ENCODE peak calls at places on chromosomes 13 and 19, in six cellular contexts. One of them, this sample, is unnamed.
A peak's percentile ranks its signal among the peaks of the same experiment; 100 is the strongest.

GRCh38 chr19:41175825-41176734 is 16.9 kb upstream of the CYP2S1 start:
- DNase-seq in CD8-positive, alpha-beta T cell: peak; percentile 59
- DNase-seq in pancreas: no peak
- DNase-seq in IMR-90: peak; percentile 76
- DNase-seq in psoas muscle: no peak
- DNase-seq in MM.1S: no peak
- DNase-seq in this sample: peak; percentile 27

GRCh38 chr19:54133312-54133956 is 4.1 kb upstream of the CNOT3 start:
- DNase-seq in pancreas: no peak
- DNase-seq in psoas muscle: no peak
- DNase-seq in IMR-90: no peak
- DNase-seq in CD8-positive, alpha-beta T cell: no peak
- DNase-seq in MM.1S: peak; percentile 38
- DNase-seq in this sample: no peak

GRCh38 chr19:58033741-58034475 is at the start of gene ZSCAN1:
- DNase-seq in pancreas: peak; percentile 91
- DNase-seq in IMR-90: peak; percentile 41
- DNase-seq in MM.1S: no peak
- DNase-seq in CD8-positive, alpha-beta T cell: peak; percentile 55
- DNase-seq in psoas muscle: peak; percentile 72
- DNase-seq in this sample: peak; percentile 90

GRCh38 chr13:49502954-49503353 is 7.2 kb downstream of the PHF11 start:
- DNase-seq in psoas muscle: no peak
- DNase-seq in pancreas: no peak
- DNase-seq in CD8-positive, alpha-beta T cell: no peak
- DNase-seq in IMR-90: peak; percentile 77
- DNase-seq in MM.1S: no peak
- DNase-seq in this sample: no peak

GRCh38 chr19:14471436-14472187 is 3.5 kb downstream of the PTGER1 start:
- DNase-seq in IMR-90: no peak
- DNase-seq in MM.1S: no peak
- DNase-seq in psoas muscle: no peak
- DNase-seq in pancreas: no peak
- DNase-seq in CD8-positive, alpha-beta T cell: no peak
- DNase-seq in this sample: no peak

GRCh38 chr13:43783820-43784219 is 3.0 kb downstream of the ENOX1 start:
- DNase-seq in CD8-positive, alpha-beta T cell: no peak
- DNase-seq in psoas muscle: no peak
- DNase-seq in MM.1S: no peak
- DNase-seq in pancreas: no peak
- DNase-seq in IMR-90: peak; percentile 8
- DNase-seq in this sample: no peak

GRCh38 chr19:58227964-58228583 is 640 bp upstream of the ZNF544 start:
- DNase-seq in CD8-positive, alpha-beta T cell: no peak
- DNase-seq in MM.1S: no peak
- DNase-seq in psoas muscle: no peak
- DNase-seq in IMR-90: no peak
- DNase-seq in pancreas: no peak
- DNase-seq in this sample: no peak

GRCh38 chr19:44603201-44603945 is 10.0 kb upstream of the IGSF23 start:
- DNase-seq in psoas muscle: no peak
- DNase-seq in IMR-90: peak; percentile 99
- DNase-seq in pancreas: no peak
- DNase-seq in CD8-positive, alpha-beta T cell: no peak
- DNase-seq in MM.1S: no peak
- DNase-seq in this sample: no peak

GRCh38 chr13:112510002-112510780 is 77.8 kb downstream of the TUBGCP3 start:
- DNase-seq in IMR-90: peak; percentile 71
- DNase-seq in CD8-positive, alpha-beta T cell: no peak
- DNase-seq in psoas muscle: no peak
- DNase-seq in pancreas: no peak
- DNase-seq in MM.1S: peak; percentile 41
- DNase-seq in this sample: no peak

GRCh38 chr19:10510301-10510802 is 6.9 kb downstream of the S1PR5 start:
- DNase-seq in psoas muscle: no peak
- DNase-seq in CD8-positive, alpha-beta T cell: peak; percentile 53
- DNase-seq in IMR-90: no peak
- DNase-seq in pancreas: peak; percentile 53
- DNase-seq in MM.1S: peak; percentile 48
- DNase-seq in this sample: no peak

GRCh38 chr13:108609353-108609752 is 20.1 kb upstream of the MYO16 start:
- DNase-seq in psoas muscle: no peak
- DNase-seq in IMR-90: peak; percentile 49
- DNase-seq in MM.1S: peak; percentile 24
- DNase-seq in CD8-positive, alpha-beta T cell: no peak
- DNase-seq in pancreas: no peak
- DNase-seq in this sample: no peak

GRCh38 chr13:38308736-38309135 is 40.9 kb upstream of the UFM1 start:
- DNase-seq in IMR-90: peak; percentile 63
- DNase-seq in MM.1S: no peak
- DNase-seq in psoas muscle: no peak
- DNase-seq in CD8-positive, alpha-beta T cell: no peak
- DNase-seq in pancreas: no peak
- DNase-seq in this sample: no peak

GRCh38 chr13:80871481-80871880 is 530.6 kb upstream of the SPRY2 start:
- DNase-seq in psoas muscle: no peak
- DNase-seq in IMR-90: no peak
- DNase-seq in CD8-positive, alpha-beta T cell: no peak
- DNase-seq in MM.1S: no peak
- DNase-seq in pancreas: no peak
- DNase-seq in this sample: no peak

GRCh38 chr13:32116210-32116609 is 84.6 kb downstream of the FRY start:
- DNase-seq in MM.1S: no peak
- DNase-seq in IMR-90: no peak
- DNase-seq in pancreas: no peak
- DNase-seq in CD8-positive, alpha-beta T cell: no peak
- DNase-seq in psoas muscle: no peak
- DNase-seq in this sample: no peak

GRCh38 chr13:51269039-51269438 is 46.8 kb downstream of the FAM124A start:
- DNase-seq in CD8-positive, alpha-beta T cell: no peak
- DNase-seq in psoas muscle: no peak
- DNase-seq in MM.1S: no peak
- DNase-seq in IMR-90: peak; percentile 26
- DNase-seq in pancreas: no peak
- DNase-seq in this sample: no peak

GRCh38 chr19:8635422-8635821 is 5.0 kb downstream of the NFILZ start:
- DNase-seq in psoas muscle: no peak
- DNase-seq in MM.1S: no peak
- DNase-seq in pancreas: no peak
- DNase-seq in CD8-positive, alpha-beta T cell: no peak
- DNase-seq in IMR-90: peak; percentile 16
- DNase-seq in this sample: no peak

GRCh38 chr13:106133025-106133424 is 402.4 kb downstream of the EFNB2 start:
- DNase-seq in CD8-positive, alpha-beta T cell: no peak
- DNase-seq in MM.1S: no peak
- DNase-seq in IMR-90: peak; percentile 81
- DNase-seq in pancreas: no peak
- DNase-seq in psoas muscle: no peak
- DNase-seq in this sample: no peak

GRCh38 chr13:60583196-60583908 is 186.3 kb downstream of the TDRD3 start:
- DNase-seq in pancreas: no peak
- DNase-seq in IMR-90: peak; percentile 16
- DNase-seq in psoas muscle: no peak
- DNase-seq in CD8-positive, alpha-beta T cell: no peak
- DNase-seq in MM.1S: no peak
- DNase-seq in this sample: no peak

GRCh38 chr19:31496076-31496475 is 146.8 kb upstream of the TSHZ3 start:
- DNase-seq in psoas muscle: no peak
- DNase-seq in MM.1S: no peak
- DNase-seq in pancreas: no peak
- DNase-seq in IMR-90: no peak
- DNase-seq in CD8-positive, alpha-beta T cell: no peak
- DNase-seq in this sample: no peak

GRCh38 chr13:109297628-109298027 is 488.8 kb downstream of the IRS2 start:
- DNase-seq in IMR-90: peak; percentile 90
- DNase-seq in pancreas: no peak
- DNase-seq in MM.1S: no peak
- DNase-seq in psoas muscle: no peak
- DNase-seq in CD8-positive, alpha-beta T cell: no peak
- DNase-seq in this sample: no peak

DNA sequence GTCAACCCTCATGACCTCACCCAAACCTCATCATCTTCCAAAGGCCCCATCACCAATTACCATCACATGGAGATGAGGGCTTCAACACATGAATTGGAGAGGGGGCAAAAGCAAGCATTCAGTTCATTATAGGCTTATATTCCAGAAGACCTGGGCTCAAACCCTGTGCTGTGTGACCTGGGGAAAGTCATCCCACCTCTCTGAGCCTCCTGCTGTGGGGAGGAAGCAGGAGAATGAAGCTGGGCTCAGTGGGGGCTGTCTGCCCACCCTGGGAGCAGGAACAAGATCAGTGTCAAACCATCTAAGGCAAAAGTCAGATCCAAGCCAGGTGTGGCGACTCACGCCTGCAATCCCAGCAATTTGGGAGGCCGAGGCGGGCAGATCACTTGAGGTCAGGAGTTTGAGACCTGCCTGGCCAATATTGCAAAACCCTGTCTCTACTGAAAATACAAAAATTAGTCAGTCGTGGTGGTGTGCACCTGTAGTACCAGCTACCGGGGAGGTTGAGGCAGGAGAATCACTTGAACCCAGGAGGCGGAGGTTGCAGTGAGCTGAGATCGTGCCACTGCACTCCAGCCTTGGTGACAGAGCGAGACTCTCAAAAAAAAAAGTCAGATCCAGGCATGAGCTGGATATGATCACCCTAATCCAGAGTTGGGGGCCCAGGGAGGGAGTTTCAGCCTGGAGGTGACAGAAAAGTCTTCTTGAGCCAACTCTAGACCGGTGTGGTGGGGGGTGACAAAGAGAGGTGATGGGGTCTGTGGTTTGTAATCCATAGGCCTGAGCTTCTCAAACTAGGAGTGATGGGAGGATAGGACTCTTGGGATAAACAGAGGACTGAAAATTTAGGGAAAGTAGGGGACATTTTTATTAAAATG is 1.6 kb upstream of the TPM4 start:
- DNase-seq in MM.1S: no peak
- DNase-seq in CD8-positive, alpha-beta T cell: no peak
- DNase-seq in IMR-90: no peak
- DNase-seq in pancreas: no peak
- DNase-seq in psoas muscle: no peak
- DNase-seq in this sample: no peak
- H3K4me3 ChIP-seq in MM.1S: no peak overlapping the region
- H3K4me3 ChIP-seq in CD8-positive, alpha-beta T cell: no peak overlapping the region
- H3K4me3 ChIP-seq in IMR-90: no peak overlapping the region
- H3K4me3 ChIP-seq in pancreas: no peak overlapping the region
- H3K4me3 ChIP-seq in psoas muscle: no peak overlapping the region
- H3K4me3 ChIP-seq in this sample: no peak overlapping the region

GRCh38 chr13:114074671-114075315 is 57.6 kb downstream of the RASA3 start:
- DNase-seq in CD8-positive, alpha-beta T cell: no peak
- DNase-seq in pancreas: peak; percentile 17
- DNase-seq in MM.1S: no peak
- DNase-seq in IMR-90: no peak
- DNase-seq in psoas muscle: peak; percentile 50
- DNase-seq in this sample: no peak

GRCh38 chr13:114073881-114074551 is 58.4 kb downstream of the RASA3 start:
- DNase-seq in CD8-positive, alpha-beta T cell: no peak
- DNase-seq in IMR-90: no peak
- DNase-seq in psoas muscle: peak; percentile 53
- DNase-seq in pancreas: no peak
- DNase-seq in MM.1S: no peak
- DNase-seq in this sample: no peak

GRCh38 chr13:114077121-114077937 is 55.1 kb downstream of the RASA3 start:
- DNase-seq in psoas muscle: peak; percentile 42
- DNase-seq in pancreas: no peak
- DNase-seq in CD8-positive, alpha-beta T cell: no peak
- DNase-seq in MM.1S: no peak
- DNase-seq in IMR-90: no peak
- DNase-seq in this sample: no peak

GRCh38 chr13:114077938-114078335 is 54.5 kb downstream of the RASA3 start:
- DNase-seq in CD8-positive, alpha-beta T cell: no peak
- DNase-seq in psoas muscle: peak; percentile 72
- DNase-seq in pancreas: no peak
- DNase-seq in MM.1S: no peak
- DNase-seq in IMR-90: peak; percentile 40
- DNase-seq in this sample: no peak

DNA sequence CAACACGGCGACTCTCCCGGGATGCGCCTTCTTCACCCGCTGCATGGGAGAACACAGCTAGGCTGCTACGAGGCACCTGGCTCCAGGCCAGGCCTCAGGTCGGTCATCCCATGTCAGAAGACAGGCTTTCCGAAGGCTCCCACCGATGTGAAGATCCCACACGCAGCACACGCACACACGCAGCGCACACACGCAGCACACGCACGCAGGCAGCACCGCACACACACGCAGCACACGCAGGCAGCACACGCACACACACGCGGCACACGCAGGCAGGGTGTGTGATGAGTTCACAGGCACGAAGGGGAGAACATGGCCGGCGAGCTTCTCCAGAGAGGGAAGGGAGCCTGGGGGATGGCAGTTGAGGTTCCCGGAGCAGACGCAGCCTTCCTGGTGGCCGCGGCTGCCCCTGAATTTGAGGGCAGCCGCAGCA is 56.1 kb downstream of the RASA3 start:
- DNase-seq in IMR-90: no peak
- DNase-seq in pancreas: no peak
- DNase-seq in psoas muscle: no peak
- DNase-seq in MM.1S: no peak
- DNase-seq in CD8-positive, alpha-beta T cell: no peak
- DNase-seq in this sample: no peak
- H3K27ac ChIP-seq in IMR-90: no peak overlapping the region
- H3K27ac ChIP-seq in pancreas: no peak overlapping the region
- H3K27ac ChIP-seq in psoas muscle: no peak overlapping the region
- H3K27ac ChIP-seq in MM.1S: no peak overlapping the region
- H3K27ac ChIP-seq in CD8-positive, alpha-beta T cell: no peak overlapping the region
- H3K27ac ChIP-seq in this sample: no peak overlapping the region

DNA sequence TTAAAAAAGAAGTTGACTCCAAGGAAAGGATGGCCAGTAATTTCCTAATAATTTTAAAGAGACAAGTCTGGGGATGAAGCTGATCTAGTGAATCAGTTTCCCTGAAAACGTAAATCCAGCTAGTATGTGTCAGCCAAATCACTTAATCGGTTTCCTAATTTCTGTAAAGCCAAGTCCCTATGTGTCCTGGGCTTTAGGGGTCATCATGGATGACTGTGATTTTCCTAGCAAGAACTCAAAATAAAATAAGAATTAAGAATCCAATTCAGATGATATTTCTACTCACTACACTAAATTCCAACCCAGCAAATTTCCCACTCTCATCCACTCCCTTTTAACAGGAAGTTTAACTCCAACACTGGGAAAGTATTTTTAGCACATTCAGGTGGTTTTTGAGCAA is 35.8 kb downstream of the ELF1 start:
- DNase-seq in CD8-positive, alpha-beta T cell: no peak
- DNase-seq in psoas muscle: no peak
- DNase-seq in pancreas: no peak
- DNase-seq in MM.1S: no peak
- DNase-seq in IMR-90: no peak
- DNase-seq in this sample: no peak
- H3K4me1 ChIP-seq in CD8-positive, alpha-beta T cell: peaks cover 45% of the 10 kb centered on the region
- H3K4me1 ChIP-seq in psoas muscle: peaks cover 52% of the 10 kb centered on the region
- H3K4me1 ChIP-seq in pancreas: peaks cover 37% of the 10 kb centered on the region
- H3K4me1 ChIP-seq in MM.1S: peaks cover 35% of the 10 kb centered on the region
- H3K4me1 ChIP-seq in IMR-90: peaks cover 5% of the 10 kb centered on the region
- H3K4me1 ChIP-seq in this sample: peaks cover 98% of the 10 kb centered on the region

DNA sequence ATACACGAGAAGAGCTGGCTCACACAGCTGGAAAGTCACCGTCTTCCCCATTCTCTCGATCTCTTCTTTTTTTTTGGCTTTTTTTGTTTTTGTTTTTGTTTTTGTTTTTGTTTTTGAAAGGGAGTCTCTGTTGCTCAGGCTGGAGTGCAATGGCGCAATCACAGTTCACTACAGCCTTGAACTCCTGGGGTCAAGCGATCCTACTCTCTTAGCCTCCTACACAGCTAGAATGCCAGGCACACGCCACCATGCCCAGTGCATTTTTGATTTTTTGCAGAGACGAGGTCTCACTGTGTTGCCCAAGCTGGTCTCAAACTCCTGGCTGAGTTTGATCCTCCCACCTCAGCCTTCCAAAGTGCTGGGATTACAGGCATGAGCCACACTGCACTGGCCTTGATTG is 4.0 kb downstream of the FXYD3 start:
- DNase-seq in CD8-positive, alpha-beta T cell: no peak
- DNase-seq in psoas muscle: no peak
- DNase-seq in MM.1S: no peak
- DNase-seq in pancreas: no peak
- DNase-seq in IMR-90: no peak
- DNase-seq in this sample: no peak
- H3K4me3 ChIP-seq in CD8-positive, alpha-beta T cell: no peak overlapping the region
- H3K4me3 ChIP-seq in psoas muscle: no peak overlapping the region
- H3K4me3 ChIP-seq in MM.1S: no peak overlapping the region
- H3K4me3 ChIP-seq in pancreas: no peak overlapping the region
- H3K4me3 ChIP-seq in IMR-90: no peak overlapping the region
- H3K4me3 ChIP-seq in this sample: no peak overlapping the region